ENCODE peak calls at places on chromosomes 2 and 18, in five cellular contexts. X is body of pancreas, W is nephron progenitor cell, M is GM20000, F is cardiac fibroblast. A is an unnamed sample.

GRCh38 chr2:218375212-218375611 is 6.9 kb upstream of the SLC11A1 start:
- DNase-seq in X (no peak), W (no peak), M (no peak), F (peak), A (peak)

GRCh38 chr2:85246348-85246747 is 81.4 kb downstream of the TGOLN2 start:
- DNase-seq in X (no peak), W (no peak), M (no peak), F (no peak), A (no peak)

GRCh38 chr2:72361516-72361915 is 213.9 kb upstream of the CYP26B1 start:
- DNase-seq in X (no peak), W (no peak), M (no peak), F (no peak), A (no peak)

GRCh38 chr18:21052385-21052784 is 59.2 kb downstream of the ROCK1 start:
- DNase-seq in X (no peak), W (no peak), M (no peak), F (no peak), A (no peak)

GRCh38 chr18:22985250-22985649 is 52.1 kb downstream of the RBBP8 start:
- DNase-seq in X (no peak), W (no peak), M (no peak), F (no peak), A (no peak)

GRCh38 chr2:236498369-236498768 is 71.3 kb upstream of the ACKR3 start:
- DNase-seq in X (peak), W (no peak), M (no peak), F (peak), A (peak)

GRCh38 chr2:110997646-110998045 is 123.1 kb upstream of the BCL2L11 start:
- DNase-seq in X (no peak), W (no peak), M (no peak), F (no peak), A (no peak)

GRCh38 chr2:121377676-121378075 is 92.7 kb upstream of the TFCP2L1 start:
- DNase-seq in X (no peak), W (no peak), M (no peak), F (peak), A (no peak)

GRCh38 chr2:69185807-69186206 is 172.8 kb downstream of the ANTXR1 start:
- DNase-seq in X (no peak), W (no peak), M (no peak), F (peak), A (peak)

GRCh38 chr2:9769171-9770005 is 73.9 kb upstream of the TAF1B start:
- DNase-seq in X (peak), W (peak), M (peak), F (no peak), A (no peak)

GRCh38 chr2:20614201-20615045 is 36.5 kb downstream of the HS1BP3 start:
- DNase-seq in X (peak), W (no peak), M (no peak), F (no peak), A (no peak)

GRCh38 chr2:68878753-68879152 is 7.6 kb upstream of the BMP10 start:
- DNase-seq in X (no peak), W (no peak), M (no peak), F (peak), A (no peak)

GRCh38 chr18:42545825-42546224 is 569.7 kb downstream of the RIT2 start:
- DNase-seq in X (no peak), W (no peak), M (no peak), F (peak), A (peak)

GRCh38 chr2:149568138-149568537 is 19.4 kb downstream of the MMADHC start:
- DNase-seq in X (no peak), W (no peak), M (no peak), F (no peak), A (no peak)

GRCh38 chr18:46481048-46481846 is 175.8 kb downstream of the LOXHD1 start:
- DNase-seq in X (no peak), W (peak), M (peak), F (peak), A (no peak)

GRCh38 chr2:18690342-18690741 is 101.0 kb upstream of the NT5C1B start:
- DNase-seq in X (no peak), W (peak), M (no peak), F (no peak), A (no peak)

GRCh38 chr2:33391582-33392255 is 84.7 kb upstream of the RASGRP3 start:
- DNase-seq in X (no peak), W (no peak), M (no peak), F (no peak), A (no peak)

GRCh38 chr2:221563601-221564000 is 8.5 kb downstream of the EPHA4 start:
- DNase-seq in X (no peak), W (no peak), M (no peak), F (no peak), A (no peak)

GRCh38 chr18:47749195-47749973 is 181.1 kb downstream of the SMAD2 start:
- DNase-seq in X (peak), W (peak), M (peak), F (peak), A (no peak)

GRCh38 chr2:176817061-176817565 is 395.5 kb upstream of the HNRNPA3 start:
- DNase-seq in X (no peak), W (peak), M (peak), F (no peak), A (no peak)
- TF ChIP-seq CTCF in X (no peak), W (no peak), M (no peak), F (peak), A (peak)

GRCh38 chr2:74577448-74577847 is 22.9 kb downstream of the DOK1 start:
- DNase-seq in X (no peak), W (no peak), M (no peak), F (peak), A (no peak)

GRCh38 chr2:74576151-74576755 is 21.7 kb downstream of the DOK1 start:
- DNase-seq in X (no peak), W (no peak), M (no peak), F (peak), A (no peak)

GRCh38 chr2:74575320-74575719 is 20.8 kb downstream of the DOK1 start:
- DNase-seq in X (no peak), W (no peak), M (no peak), F (no peak), A (no peak)

GRCh38 chr2:74578476-74578875 is 24.0 kb downstream of the DOK1 start:
- DNase-seq in X (no peak), W (no peak), M (no peak), F (no peak), A (no peak)

DNA sequence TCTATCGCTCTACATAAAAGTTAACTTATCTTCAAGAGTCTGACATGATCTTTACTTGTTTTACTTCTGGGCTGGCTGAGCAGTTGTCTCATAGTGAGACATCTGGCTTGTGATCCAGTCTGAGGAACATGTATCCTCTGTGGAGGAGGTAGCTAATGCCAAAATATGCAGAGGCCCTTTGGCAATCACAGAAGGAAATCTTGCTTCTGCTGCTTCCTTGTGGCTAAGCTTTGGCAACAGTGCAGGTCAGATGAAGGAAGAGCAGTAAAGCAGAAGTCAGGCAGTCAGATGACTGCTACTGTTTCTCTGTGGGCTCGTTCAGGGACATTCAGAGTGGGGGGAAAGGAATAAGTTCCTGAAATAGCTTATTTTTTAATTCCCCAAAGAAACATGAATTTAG is 22.3 kb downstream of the DOK1 start:
- DNase-seq in X (peak), W (no peak), M (no peak), F (peak), A (no peak)
- TF ChIP-seq CTCF in X (no peak), W (no peak), M (no peak), F (no peak), A (no peak)

GRCh38 chr2:112032615-112033457 is 22.2 kb upstream of the TMEM87B start:
- DNase-seq in X (peak), W (no peak), M (no peak), F (peak), A (peak)
- TF ChIP-seq CTCF in X (no peak), W (no peak), M (no peak), F (peak), A (no peak)

GRCh38 chr2:101040072-101040471 is 38.0 kb downstream of the RPL31 start:
- DNase-seq in X (no peak), W (no peak), M (no peak), F (no peak), A (no peak)

GRCh38 chr2:101037161-101037755 is 35.2 kb downstream of the RPL31 start:
- DNase-seq in X (no peak), W (no peak), M (no peak), F (no peak), A (no peak)

GRCh38 chr2:101036562-101036961 is 34.5 kb downstream of the RPL31 start:
- DNase-seq in X (no peak), W (no peak), M (peak), F (peak), A (peak)

GRCh38 chr2:101040761-101041160 is 38.7 kb downstream of the RPL31 start:
- DNase-seq in X (no peak), W (no peak), M (no peak), F (no peak), A (no peak)

DNA sequence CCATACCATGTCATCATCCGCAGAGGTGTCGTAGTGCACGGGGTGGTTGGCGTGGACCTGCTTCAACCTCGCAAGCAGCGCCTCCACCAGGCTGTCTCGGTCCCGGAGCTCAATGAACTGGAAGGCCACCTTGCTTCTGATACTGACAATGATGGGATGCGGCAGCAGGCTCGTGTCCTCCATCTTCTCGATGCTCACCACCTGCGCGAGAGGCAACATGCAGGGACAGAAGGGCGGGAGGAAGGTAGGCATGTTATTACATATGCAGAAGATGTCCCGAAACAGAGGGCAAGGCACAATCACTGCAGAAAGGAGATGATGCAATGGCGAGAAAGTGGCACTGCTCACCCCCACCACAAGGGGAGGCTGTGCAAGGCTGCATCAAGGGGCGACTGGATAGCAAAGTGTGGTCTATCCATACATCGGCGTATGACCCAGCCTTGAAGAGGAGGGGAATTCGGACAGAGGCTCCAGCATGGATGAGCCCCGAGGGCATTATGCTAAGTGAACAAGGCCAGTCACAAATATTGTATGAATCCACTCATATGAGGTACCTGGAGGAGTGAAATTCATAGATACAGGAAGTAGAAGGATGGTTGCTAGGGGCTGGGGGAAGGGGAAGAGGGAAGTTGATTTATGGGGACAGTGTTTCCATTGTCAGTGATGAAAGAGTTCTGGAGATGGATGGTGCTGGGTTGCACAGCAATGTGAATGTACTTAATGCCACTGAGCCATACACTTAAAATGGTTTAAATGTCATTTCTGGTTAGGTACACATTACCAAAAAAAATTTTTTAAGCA is 36.6 kb downstream of the RPL31 start:
- DNase-seq in X (no peak), W (no peak), M (no peak), F (peak), A (peak)
- TF ChIP-seq CTCF in X (peak), W (peak), M (peak), F (peak), A (peak)

DNA sequence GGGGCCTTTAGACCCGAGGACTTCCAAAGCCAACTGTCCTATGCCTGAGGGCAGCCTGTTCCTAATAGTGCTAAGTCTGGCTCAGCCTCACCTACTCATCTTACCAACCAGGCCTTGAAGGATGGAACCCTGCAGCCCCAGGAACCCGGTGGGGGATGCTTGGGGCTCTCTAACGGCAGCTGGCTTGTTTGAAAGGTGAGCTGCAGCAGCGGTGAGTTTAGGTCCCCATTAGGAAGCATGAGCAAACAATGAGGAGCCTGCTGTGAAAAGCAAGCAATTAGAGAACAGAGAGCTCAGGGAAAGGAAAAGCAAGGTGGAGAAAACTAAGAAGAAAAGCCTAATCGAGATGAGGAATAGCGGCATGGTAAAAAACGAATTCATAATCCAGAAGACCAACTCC is 39.9 kb downstream of the SP110 start:
- DNase-seq in X (no peak), W (no peak), M (no peak), F (no peak), A (no peak)
- TF ChIP-seq CTCF in X (no peak), W (no peak), M (no peak), F (no peak), A (no peak)

DNA sequence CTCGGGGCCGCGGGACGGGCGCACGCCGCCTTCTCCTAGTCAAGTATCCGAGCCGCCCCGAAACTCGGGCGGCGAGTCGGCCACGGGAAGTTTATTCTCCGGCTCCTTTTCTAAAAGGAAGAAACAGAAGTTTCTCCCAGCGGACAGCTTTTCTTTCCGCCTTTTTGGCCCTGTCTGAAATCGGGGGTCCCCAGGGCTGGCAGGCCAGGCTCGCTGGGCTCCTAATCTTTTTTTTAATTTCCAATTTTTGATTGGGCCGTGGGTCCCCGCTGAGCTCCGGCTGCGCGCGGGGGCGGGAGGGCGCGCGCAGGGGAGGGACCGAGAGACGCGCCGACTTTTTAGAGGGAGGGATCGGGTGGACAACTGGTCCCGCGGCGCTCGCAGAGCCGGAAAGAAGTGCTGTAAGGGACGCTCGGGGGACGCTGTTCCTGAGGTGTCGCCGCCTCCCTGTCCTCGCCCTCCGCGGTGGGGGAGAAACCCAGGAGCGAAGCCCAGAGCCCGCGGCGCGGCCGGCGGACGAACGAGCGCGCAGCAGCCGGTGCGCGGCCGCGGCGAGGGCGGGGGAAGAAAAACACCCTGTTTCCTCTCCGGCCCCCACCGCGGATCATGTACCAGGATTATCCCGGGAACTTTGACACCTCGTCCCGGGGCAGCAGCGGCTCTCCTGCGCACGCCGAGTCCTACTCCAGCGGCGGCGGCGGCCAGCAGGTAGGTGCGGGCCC is 618 bp downstream of the FOSL2 start:
- DNase-seq in X (peak), W (peak), M (peak), F (peak), A (peak)
- TF ChIP-seq CTCF in X (no peak), W (no peak), M (no peak), F (no peak), A (no peak)

DNA sequence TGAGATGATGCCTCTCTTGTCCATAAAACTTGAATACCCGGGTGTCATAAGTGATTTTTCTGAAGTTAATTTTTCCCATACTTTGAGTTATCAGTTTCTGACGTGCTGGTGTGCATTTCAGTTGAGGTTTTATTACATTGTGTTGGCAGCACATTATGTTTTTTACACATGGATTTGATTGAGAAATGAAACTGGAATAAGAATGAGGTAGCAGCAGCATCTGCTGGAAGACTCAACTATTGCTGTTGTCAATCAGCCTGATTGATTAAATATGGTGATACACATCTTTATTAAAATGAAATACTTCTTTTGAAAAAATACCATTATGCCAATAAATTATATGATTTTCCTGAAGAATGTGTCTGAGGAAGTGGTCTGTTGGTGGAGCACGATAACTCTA is 60.5 kb downstream of the INSIG2 start:
- DNase-seq in X (no peak), W (no peak), M (no peak), F (no peak), A (no peak)
- TF ChIP-seq CTCF in X (peak), W (no peak), M (no peak), F (no peak), A (peak)